ENCODE peak calls at places on chromosomes 4 and X, in ten cellular contexts. E, J, P, F, N, B, I, Q, C and A are unnamed samples.
A peak's percentile ranks its signal among the peaks of the same experiment; 100 is the strongest.

GRCh38 chr4:3875466-3875865 is 109.3 kb downstream of the ADRA2C start:
- DNase-seq in C (no peak), B (no peak), P (no peak), Q (no peak), J (no peak), I (no peak), E (no peak), N (no peak), F (no peak), A (no peak)

GRCh38 chr4:123603165-123603564 is 206.6 kb downstream of the SPRY1 start:
- DNase-seq in P (no peak), N (peak; percentile 37), C (peak; percentile 76), F (no peak), Q (no peak), E (no peak), J (no peak), B (no peak), I (no peak), A (no peak)

GRCh38 chr4:154836030-154836429 is 55.0 kb downstream of the RBM46 start:
- DNase-seq in Q (no peak), N (no peak), J (no peak), C (no peak), F (no peak), B (no peak), E (no peak), P (no peak), I (no peak), A (no peak)

GRCh38 chr4:137310593-137311490 is 221.5 kb downstream of the PCDH18 start:
- DNase-seq in I (no peak), F (no peak), B (no peak), J (no peak), P (no peak), E (no peak), C (peak; percentile 89), N (peak; percentile 69), Q (no peak), A (no peak)

GRCh38 chr4:166941629-166942028 is 292.7 kb downstream of the SPOCK3 start:
- DNase-seq in E (no peak), I (no peak), Q (no peak), B (no peak), N (no peak), C (no peak), J (no peak), P (no peak), F (no peak), A (no peak)

GRCh38 chr4:26619784-26620183 is 35.9 kb downstream of the TBC1D19 start:
- DNase-seq in Q (no peak), C (peak; percentile 19), B (no peak), N (peak; percentile 51), J (no peak), F (no peak), E (no peak), I (no peak), P (no peak), A (peak; percentile 4)

GRCh38 chr4:17510582-17510981 is 1.3 kb downstream of the QDPR start:
- DNase-seq in I (no peak), E (no peak), F (no peak), J (no peak), Q (no peak), N (no peak), B (no peak), P (no peak), C (no peak), A (no peak)

GRCh38 chr4:6546681-6547447 is 28.1 kb upstream of the MAN2B2 start:
- DNase-seq in F (peak; percentile 67), J (no peak), N (no peak), P (peak; percentile 2), Q (no peak), C (peak; percentile 56), I (peak; percentile 59), E (no peak), B (peak; percentile 52), A (peak; percentile 42)

GRCh38 chrX:101619336-101619735 is 1.5 kb upstream of the ARMCX6 start:
- DNase-seq in E (no peak), F (no peak), N (no peak), P (no peak), B (no peak), C (peak; percentile 62), I (peak; percentile 31), Q (peak; percentile 27), J (no peak), A (peak; percentile 49)

GRCh38 chr4:148373093-148373492 is 69.1 kb downstream of the NR3C2 start:
- DNase-seq in J (no peak), B (no peak), N (no peak), Q (no peak), E (no peak), I (no peak), F (no peak), P (no peak), C (no peak), A (no peak)

GRCh38 chr4:114562176-114562904 is 36.3 kb upstream of the UGT8 start:
- DNase-seq in F (no peak), E (no peak), I (no peak), J (no peak), P (no peak), B (no peak), Q (no peak), C (no peak), N (no peak), A (no peak)

GRCh38 chr4:172989984-172990711 is 178.5 kb upstream of the GALNT7 start:
- DNase-seq in C (peak; percentile 25), B (no peak), I (no peak), E (no peak), Q (no peak), N (no peak), F (no peak), P (no peak), J (no peak), A (no peak)

GRCh38 chrX:52262195-52262546 is 77.5 kb downstream of the MAGED4 start:
- DNase-seq in B (no peak), F (no peak), I (no peak), E (no peak), N (no peak), Q (no peak), P (no peak), C (no peak), J (no peak), A (no peak)

GRCh38 chr4:11543710-11544109 is 115.0 kb upstream of the HS3ST1 start:
- DNase-seq in P (no peak), N (no peak), B (no peak), Q (no peak), F (no peak), J (no peak), C (peak; percentile 68), I (no peak), E (no peak), A (peak; percentile 69)

GRCh38 chr4:146550161-146550560 is 28.4 kb upstream of the SLC10A7 start:
- DNase-seq in C (no peak), J (no peak), F (no peak), B (no peak), Q (no peak), E (no peak), I (no peak), N (no peak), P (no peak), A (no peak)

GRCh38 chr4:7799723-7800122 is 139.9 kb downstream of the AFAP1 start:
- DNase-seq in E (no peak), F (no peak), Q (no peak), J (no peak), B (no peak), N (no peak), P (no peak), I (no peak), C (no peak), A (no peak)

GRCh38 chrX:1330605-1331004 is 6.0 kb upstream of the IL3RA start:
- DNase-seq in B (no peak), N (no peak), C (no peak), Q (no peak), F (no peak), E (peak; percentile 44), P (no peak), I (no peak), J (no peak), A (no peak)

GRCh38 chr4:176680668-176681067 is 112.1 kb downstream of the VEGFC start:
- DNase-seq in N (no peak), I (no peak), Q (no peak), E (no peak), F (no peak), B (no peak), J (no peak), P (no peak), C (no peak), A (no peak)

GRCh38 chr4:152850377-152850776 is 70.6 kb downstream of the ARFIP1 start:
- DNase-seq in J (no peak), E (peak; percentile 74), C (peak; percentile 15), N (peak; percentile 9), F (no peak), P (peak; percentile 11), B (no peak), Q (no peak), I (peak; percentile 25), A (no peak)

GRCh38 chr4:98659106-98659592 is 738 bp upstream of the TSPAN5 start:
- DNase-seq in N (no peak), P (no peak), I (peak; percentile 43), B (no peak), C (peak; percentile 55), Q (no peak), J (no peak), E (no peak), F (no peak), A (no peak)

GRCh38 chr4:675036-675804 is 878 bp downstream of the MYL5 start:
- DNase-seq in J (no peak), I (no peak), E (peak; percentile 84), P (no peak), Q (no peak), B (no peak), C (peak; percentile 17), F (no peak), N (no peak), A (no peak)

GRCh38 chr4:4919926-4920325 is 60.5 kb downstream of the MSX1 start:
- DNase-seq in I (no peak), E (no peak), J (no peak), N (no peak), P (no peak), C (no peak), Q (no peak), B (no peak), F (no peak), A (no peak)

GRCh38 chr4:176274441-176274840 is 5.4 kb upstream of the ASB5 start:
- DNase-seq in Q (no peak), B (no peak), J (no peak), P (no peak), C (peak; percentile 89), N (no peak), I (no peak), F (no peak), E (no peak), A (peak; percentile 3)

GRCh38 chr4:119526786-119527550 is 101.6 kb downstream of the PDE5A start:
- DNase-seq in N (no peak), J (no peak), Q (no peak), C (peak; percentile 32), I (no peak), P (no peak), E (no peak), F (no peak), B (no peak), A (no peak)

GRCh38 chrX:39017062-39017461 is 215.8 kb downstream of the MID1IP1 start:
- DNase-seq in Q (no peak), N (no peak), B (no peak), F (no peak), E (no peak), J (no peak), P (no peak), C (no peak), I (no peak), A (no peak)

GRCh38 chrX:56726609-56727008 is 2.4 kb upstream of the NBDY start:
- DNase-seq in C (peak; percentile 39), F (no peak), B (no peak), E (no peak), J (no peak), Q (peak; percentile 27), N (no peak), P (no peak), I (no peak), A (peak; percentile 30)

GRCh38 chrX:101685923-101686322 is 26.3 kb upstream of the ARMCX2 start:
- DNase-seq in N (no peak), J (no peak), F (no peak), E (no peak), B (no peak), C (no peak), Q (no peak), I (no peak), P (no peak), A (no peak)

GRCh38 chrX:65688403-65688881 is 21.0 kb downstream of the MSN start:
- DNase-seq in E (no peak), Q (no peak), C (peak; percentile 73), B (no peak), I (no peak), N (no peak), P (no peak), F (no peak), J (no peak), A (peak; percentile 61)